ENCODE peak calls at places on chromosomes 4 and X, in ten cellular contexts. P is stomach, Y is heart left ventricle, T is adrenal gland, F is IMR-90, U is NB4, D is prostate gland, B is ovary, I is breast epithelium, J is lower leg skin. Z is an unnamed sample.

GRCh38 chr4:13865871-13866669 is 238.5 kb upstream of the BOD1L1 start:
- DNase-seq in I (no peak), F (peak), Y (no peak), U (no peak), T (no peak), P (no peak), B (no peak), J (no peak), D (no peak), Z (no peak)

GRCh38 chrX:71632923-71633657 is 14.8 kb upstream of the CXCR3 start:
- DNase-seq in I (no peak), B (no peak), D (no peak), P (no peak), U (no peak), J (no peak), T (no peak), F (no peak), Y (no peak), Z (no peak)

GRCh38 chr4:40405194-40405593 is 70.1 kb downstream of the CHRNA9 start:
- DNase-seq in T (no peak), F (no peak), J (no peak), Y (no peak), I (no peak), D (no peak), B (no peak), P (no peak), U (peak), Z (no peak)

GRCh38 chr4:80183196-80184052 is 13.9 kb upstream of the PRDM8 start:
- DNase-seq in Y (peak), B (peak), I (no peak), J (no peak), F (no peak), U (peak), P (no peak), D (no peak), T (no peak), Z (no peak)

GRCh38 chr4:153669838-153670237 is 14.2 kb upstream of the TLR2 start:
- DNase-seq in I (no peak), U (no peak), B (no peak), Y (no peak), D (no peak), T (no peak), J (no peak), P (no peak), F (no peak), Z (no peak)

GRCh38 chr4:53784112-53784511 is 192.8 kb upstream of the LNX1 start:
- DNase-seq in B (no peak), U (no peak), T (no peak), P (no peak), F (no peak), I (no peak), D (no peak), J (no peak), Y (no peak), Z (no peak)

GRCh38 chrX:53290441-53291041 is 9.2 kb upstream of the IQSEC2 start:
- DNase-seq in D (no peak), J (no peak), U (no peak), F (no peak), B (no peak), I (no peak), Y (no peak), T (peak), P (no peak), Z (no peak)

GRCh38 chr4:112967109-112967508 is 82.3 kb upstream of the ANK2 start:
- DNase-seq in T (no peak), I (no peak), B (no peak), P (no peak), D (no peak), F (no peak), J (no peak), Y (no peak), U (no peak), Z (no peak)

GRCh38 chrX:44456685-44457084 is 86.0 kb downstream of the FUNDC1 start:
- DNase-seq in P (no peak), Y (no peak), B (no peak), U (no peak), I (no peak), D (no peak), F (no peak), T (no peak), J (no peak), Z (no peak)

GRCh38 chrX:13464599-13465275 is 104.7 kb upstream of the EGFL6 start:
- DNase-seq in I (no peak), P (no peak), F (peak), J (no peak), U (no peak), D (no peak), T (no peak), Y (no peak), B (no peak), Z (no peak)

GRCh38 chr4:103199009-103199408 is 866 bp upstream of the CENPE start:
- DNase-seq in B (no peak), F (no peak), Y (no peak), I (no peak), P (no peak), D (no peak), J (no peak), U (no peak), T (no peak), Z (no peak)
- H3K4me3 ChIP-seq in B (peak), F (no peak), Y (peak), I (peak), P (peak), D (peak), J (peak), U (no peak), T (peak), Z (peak)

GRCh38 chr4:149690726-149691125 is 124.9 kb downstream of the IQCM start:
- DNase-seq in D (no peak), Y (no peak), F (no peak), T (no peak), U (no peak), B (no peak), P (no peak), J (no peak), I (no peak), Z (no peak)
- TF ChIP-seq CTCF in D (no peak), Y (no peak), F (no peak), T (no peak), U (peak), B (no peak), P (no peak), J (no peak), I (no peak), Z (no peak)

GRCh38 chrX:70479197-70479969 is 34.7 kb downstream of the DLG3 start:
- DNase-seq in B (no peak), F (peak), D (peak), Y (no peak), P (no peak), I (no peak), U (peak), T (no peak), J (no peak), Z (no peak)

GRCh38 chrX:70476166-70476933 is 31.7 kb downstream of the DLG3 start:
- DNase-seq in J (no peak), I (no peak), B (no peak), F (no peak), T (no peak), P (no peak), D (no peak), Y (no peak), U (no peak), Z (no peak)

GRCh38 chrX:70477734-70478075 is 33.1 kb downstream of the DLG3 start:
- DNase-seq in U (no peak), D (no peak), P (no peak), F (no peak), I (no peak), J (no peak), Y (no peak), B (no peak), T (no peak), Z (no peak)

GRCh38 chrX:70478521-70478920 is 33.9 kb downstream of the DLG3 start:
- DNase-seq in D (no peak), F (no peak), B (no peak), P (no peak), J (no peak), U (no peak), I (no peak), T (no peak), Y (no peak), Z (no peak)

GRCh38 chrX:70476934-70477733 is 32.5 kb downstream of the DLG3 start:
- DNase-seq in B (peak), D (peak), I (no peak), J (no peak), T (no peak), U (peak), Y (no peak), P (peak), F (peak), Z (no peak)
- TF ChIP-seq POLR2A in B (no peak), D (no peak), I (no peak), J (no peak), T (no peak), U (no peak), Y (no peak), P (no peak), F (peak), Z (no peak)

DNA sequence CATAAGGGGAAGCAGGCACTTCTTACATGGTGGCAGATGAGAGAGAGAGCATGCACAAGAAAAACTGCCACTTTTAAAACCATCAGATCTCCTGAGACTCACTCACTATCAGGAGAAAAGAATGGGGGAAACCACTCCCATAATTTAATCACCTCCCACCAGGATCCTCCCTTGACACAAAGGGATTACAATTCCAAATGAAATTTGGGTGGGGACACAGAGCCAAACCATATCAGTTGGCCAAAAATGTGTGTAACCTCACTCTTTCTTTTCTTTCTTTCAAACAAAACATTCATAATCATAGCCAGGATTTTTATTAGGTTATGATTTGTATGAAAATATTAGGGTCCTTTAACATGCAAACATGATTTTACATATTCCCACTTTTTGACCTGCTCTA is 222.1 kb downstream of the PCDH18 start:
- DNase-seq in D (no peak), T (no peak), F (peak), P (no peak), J (no peak), Y (no peak), U (no peak), B (no peak), I (no peak), Z (no peak)
- H3K4me3 ChIP-seq in D (no peak), T (no peak), F (no peak), P (no peak), J (no peak), Y (no peak), U (no peak), B (no peak), I (no peak), Z (no peak)

DNA sequence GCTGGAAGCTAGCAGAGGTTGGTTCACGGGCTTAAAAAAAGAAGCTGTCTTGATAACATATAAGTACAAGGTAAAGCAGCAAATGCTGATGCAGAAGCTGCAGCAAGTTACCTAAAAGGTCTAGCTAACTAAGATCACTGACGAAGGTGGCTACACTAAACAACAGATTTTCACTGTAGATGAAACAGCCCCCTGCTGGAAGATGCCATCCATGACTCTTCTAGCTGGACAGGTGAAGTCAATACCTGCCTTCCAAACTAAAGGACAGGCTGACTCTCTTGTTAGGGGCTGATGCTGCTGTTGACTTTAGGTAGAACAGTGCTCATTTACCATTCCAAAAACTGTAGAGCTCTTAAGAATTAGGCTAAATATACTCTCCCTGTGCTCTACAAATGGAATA is 99.5 kb downstream of the FBXW7 start:
- DNase-seq in I (no peak), Y (no peak), T (no peak), U (no peak), D (no peak), J (no peak), F (no peak), B (no peak), P (no peak), Z (no peak)
- TF ChIP-seq CTCF in I (no peak), Y (no peak), T (no peak), U (peak), D (no peak), J (no peak), F (no peak), B (no peak), P (no peak), Z (no peak)

GRCh38 chrX:98516120-98516519 is 1632.4 kb downstream of the RPA4 start:
- DNase-seq in F (no peak), D (no peak), U (no peak), Y (no peak), J (no peak), T (no peak), P (no peak), B (no peak), I (no peak), Z (no peak)
- TF ChIP-seq POLR2A in F (no peak), D (no peak), U (no peak), Y (no peak), J (no peak), T (no peak), P (no peak), B (no peak), I (no peak), Z (no peak)

Z was measured in vagina.